ENCODE peak calls at places on chromosomes 6 and 20, in seven cellular contexts. P is psoas muscle, Y is hepatocyte, S is heart right ventricle, G is left lung, X is colonic mucosa, K is K562. O is an unnamed sample. For H3K4me1, the result is how much of the 10 kb centered on the place peaks cover.

GRCh38 chr6:26225848-26226590 is 138.8 kb downstream of the HFE start:
- DNase-seq in P (no peak), Y (no peak), S (no peak), G (no peak), X (no peak), K (no peak), O (no peak)

GRCh38 chr6:14288910-14289309 is 171.3 kb downstream of the CD83 start:
- DNase-seq in P (no peak), Y (no peak), S (no peak), G (no peak), X (no peak), K (no peak), O (no peak)

GRCh38 chr6:169803816-169804340 is 52.5 kb downstream of the ERMARD start:
- DNase-seq in P (no peak), Y (no peak), S (no peak), G (no peak), X (peak), K (no peak), O (no peak)

GRCh38 chr6:8513174-8513573 is 77.8 kb upstream of the SLC35B3 start:
- DNase-seq in P (no peak), Y (no peak), S (no peak), G (no peak), X (no peak), K (no peak), O (no peak)

GRCh38 chr6:155201461-155202226 is 62.2 kb upstream of the CLDN20 start:
- DNase-seq in P (no peak), Y (peak), S (no peak), G (no peak), X (no peak), K (no peak), O (no peak)

GRCh38 chr6:125363360-125364121 is 61.8 kb upstream of the HDDC2 start:
- DNase-seq in P (peak), Y (peak), S (peak), G (peak), X (no peak), K (peak), O (peak)

GRCh38 chr6:127464161-127464880 is 5.1 kb upstream of the KIAA0408 start:
- DNase-seq in P (no peak), Y (no peak), S (no peak), G (no peak), X (no peak), K (no peak), O (no peak)

GRCh38 chr6:67664942-67665341 is 970.1 kb upstream of the ADGRB3 start:
- DNase-seq in P (no peak), Y (no peak), S (no peak), G (no peak), X (no peak), K (no peak), O (no peak)

GRCh38 chr20:61929561-61929960 is 136.1 kb downstream of the TAF4 start:
- DNase-seq in P (peak), Y (no peak), S (no peak), G (peak), X (no peak), K (no peak), O (no peak)

GRCh38 chr6:36127462-36128016 is 2.8 kb upstream of the MAPK13 start:
- DNase-seq in P (peak), Y (peak), S (no peak), G (peak), X (no peak), K (peak), O (no peak)

GRCh38 chr6:89308525-89309400 is 6.3 kb downstream of the GABRR2 start:
- DNase-seq in P (no peak), Y (no peak), S (no peak), G (no peak), X (no peak), K (no peak), O (no peak)

GRCh38 chr6:113356139-113356538 is 501.0 kb upstream of the MARCKS start:
- DNase-seq in P (no peak), Y (peak), S (no peak), G (no peak), X (no peak), K (no peak), O (no peak)

GRCh38 chr6:36984581-36985383 is 1.2 kb downstream of the MTCH1 start:
- DNase-seq in P (peak), Y (peak), S (peak), G (no peak), X (peak), K (peak), O (peak)

GRCh38 chr6:53630533-53631269 is 34.9 kb downstream of the KLHL31 start:
- DNase-seq in P (no peak), Y (no peak), S (peak), G (no peak), X (no peak), K (no peak), O (no peak)

GRCh38 chr6:11432713-11433450 is 104.7 kb upstream of the TMEM170B start:
- DNase-seq in P (no peak), Y (no peak), S (no peak), G (no peak), X (no peak), K (no peak), O (no peak)

GRCh38 chr20:61445741-61446140 is 193.7 kb downstream of the CDH4 start:
- DNase-seq in P (no peak), Y (no peak), S (no peak), G (no peak), X (no peak), K (no peak), O (no peak)

GRCh38 chr20:57216669-57217068 is 49.8 kb downstream of the BMP7 start:
- DNase-seq in P (no peak), Y (no peak), S (no peak), G (no peak), X (no peak), K (no peak), O (no peak)

GRCh38 chr6:166959906-166960608 is 3.7 kb upstream of the RNASET2 start:
- DNase-seq in P (no peak), Y (no peak), S (no peak), G (no peak), X (no peak), K (no peak), O (no peak)

GRCh38 chr6:10855233-10855632 is 16.9 kb upstream of the MAK start:
- DNase-seq in P (no peak), Y (no peak), S (no peak), G (no peak), X (no peak), K (no peak), O (no peak)

GRCh38 chr6:122770835-122771601 is 8.5 kb upstream of the FABP7 start:
- DNase-seq in P (no peak), Y (peak), S (no peak), G (no peak), X (peak), K (no peak), O (no peak)

GRCh38 chr20:43842126-43843020 is 72.3 kb upstream of the TOX2 start:
- DNase-seq in P (no peak), Y (no peak), S (no peak), G (no peak), X (peak), K (no peak), O (no peak)

GRCh38 chr20:5211803-5212714 is 85.3 kb downstream of the CDS2 start:
- DNase-seq in P (no peak), Y (peak), S (no peak), G (no peak), X (no peak), K (no peak), O (no peak)

GRCh38 chr20:9498322-9498721 is 16.1 kb upstream of the LAMP5 start:
- DNase-seq in P (no peak), Y (no peak), S (no peak), G (no peak), X (no peak), K (no peak), O (no peak)

GRCh38 chr6:53741417-53741816 is 53.4 kb upstream of the LRRC1 start:
- DNase-seq in P (no peak), Y (peak), S (no peak), G (no peak), X (no peak), K (no peak), O (no peak)

GRCh38 chr6:99185525-99185924 is 163.9 kb downstream of the FAXC start:
- DNase-seq in P (no peak), Y (no peak), S (no peak), G (no peak), X (no peak), K (no peak), O (no peak)

GRCh38 chr20:58127731-58128130 is 100.7 kb downstream of the ANKRD60 start:
- DNase-seq in P (no peak), Y (no peak), S (no peak), G (no peak), X (no peak), K (no peak), O (no peak)

GRCh38 chr6:122184260-122184934 is 215.1 kb upstream of the HSF2 start:
- DNase-seq in P (no peak), Y (peak), S (no peak), G (no peak), X (no peak), K (no peak), O (no peak)

GRCh38 chr6:11381801-11382513 is 149.5 kb upstream of the NEDD9 start:
- DNase-seq in P (no peak), Y (no peak), S (peak), G (peak), X (peak), K (no peak), O (no peak)

GRCh38 chr6:33856655-33857054 is 52.9 kb upstream of the MLN start:
- DNase-seq in P (no peak), Y (no peak), S (no peak), G (no peak), X (no peak), K (no peak), O (no peak)

GRCh38 chr6:24283043-24283985 is 74.5 kb downstream of the DCDC2 start:
- DNase-seq in P (peak), Y (peak), S (peak), G (peak), X (peak), K (peak), O (peak)

GRCh38 chr6:147544420-147544819 is 35.9 kb downstream of the SAMD5 start:
- DNase-seq in P (no peak), Y (no peak), S (no peak), G (no peak), X (no peak), K (no peak), O (no peak)

GRCh38 chr20:63097336-63097831 is 90.6 kb upstream of the BHLHE23 start:
- DNase-seq in P (peak), Y (no peak), S (no peak), G (peak), X (no peak), K (no peak), O (peak)

GRCh38 chr6:29926081-29926794 is 16.1 kb upstream of the HLA-A start:
- DNase-seq in P (peak), Y (peak), S (peak), G (peak), X (peak), K (no peak), O (no peak)

GRCh38 chr6:52662031-52662430 is 8.9 kb upstream of the TMEM14A start:
- DNase-seq in P (no peak), Y (no peak), S (no peak), G (no peak), X (no peak), K (no peak), O (no peak)

GRCh38 chr6:89830385-89830809 is 717 bp downstream of the CASP8AP2 start:
- DNase-seq in P (no peak), Y (no peak), S (no peak), G (no peak), X (no peak), K (peak), O (no peak)

GRCh38 chr20:48098099-48098498 is 312.8 kb upstream of the SULF2 start:
- DNase-seq in P (no peak), Y (no peak), S (no peak), G (no peak), X (no peak), K (peak), O (peak)

GRCh38 chr6:168607272-168608112 is 166.5 kb downstream of the SMOC2 start:
- DNase-seq in P (no peak), Y (peak), S (no peak), G (no peak), X (no peak), K (no peak), O (peak)

GRCh38 chr20:11980263-11980662 is 62.6 kb downstream of the BTBD3 start:
- DNase-seq in P (no peak), Y (no peak), S (no peak), G (no peak), X (no peak), K (no peak), O (no peak)

GRCh38 chr20:37396520-37397075 is 50.7 kb downstream of the SRC start:
- DNase-seq in P (no peak), Y (peak), S (no peak), G (peak), X (no peak), K (peak), O (peak)

GRCh38 chr20:4891364-4891763 is 109.9 kb downstream of the SLC23A2 start:
- DNase-seq in P (no peak), Y (no peak), S (no peak), G (no peak), X (no peak), K (no peak), O (no peak)

GRCh38 chr20:24762791-24763350 is 186.2 kb upstream of the CST7 start:
- DNase-seq in P (no peak), Y (no peak), S (no peak), G (no peak), X (no peak), K (no peak), O (no peak)

GRCh38 chr20:24763386-24764026 is 185.6 kb upstream of the CST7 start:
- DNase-seq in P (no peak), Y (no peak), S (no peak), G (peak), X (no peak), K (no peak), O (no peak)

GRCh38 chr20:24761220-24762065 is 187.6 kb upstream of the CST7 start:
- DNase-seq in P (no peak), Y (no peak), S (no peak), G (peak), X (no peak), K (no peak), O (no peak)

GRCh38 chr20:24764027-24764797 is 184.9 kb upstream of the CST7 start:
- DNase-seq in P (no peak), Y (no peak), S (no peak), G (peak), X (peak), K (no peak), O (no peak)

GRCh38 chr20:24762371-24762770 is 186.7 kb upstream of the CST7 start:
- DNase-seq in P (no peak), Y (no peak), S (no peak), G (no peak), X (no peak), K (no peak), O (no peak)
- TF ChIP-seq CTCF in P (no peak), Y (no peak), S (no peak), G (no peak), X (no peak), K (no peak), O (no peak)

DNA sequence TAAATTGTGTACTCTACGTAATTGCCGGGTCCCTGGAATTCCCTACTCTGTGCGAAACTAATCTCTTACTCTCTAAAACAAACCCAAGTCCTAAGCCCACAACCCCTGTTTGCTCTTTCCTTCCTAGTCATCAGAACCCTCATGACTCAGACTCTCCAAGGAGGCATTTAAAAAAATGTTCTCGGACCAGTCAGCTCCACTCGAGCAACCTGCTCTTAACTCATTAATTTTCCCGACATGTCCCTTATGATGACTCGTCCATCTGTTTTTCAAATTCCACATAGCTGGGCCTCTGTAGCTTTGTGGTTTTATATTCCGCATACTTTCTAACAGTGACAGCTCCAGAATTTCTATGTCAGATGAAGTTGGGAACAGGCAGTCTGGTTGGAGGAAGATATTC is 2.6 kb upstream of the MUC22 start:
- DNase-seq in P (no peak), Y (peak), S (no peak), G (no peak), X (no peak), K (no peak), O (no peak)
- H3K4me1 ChIP-seq in P (under half), Y (under half), S (under half), G (under half), X (under half), K (under half), O (under half)

DNA sequence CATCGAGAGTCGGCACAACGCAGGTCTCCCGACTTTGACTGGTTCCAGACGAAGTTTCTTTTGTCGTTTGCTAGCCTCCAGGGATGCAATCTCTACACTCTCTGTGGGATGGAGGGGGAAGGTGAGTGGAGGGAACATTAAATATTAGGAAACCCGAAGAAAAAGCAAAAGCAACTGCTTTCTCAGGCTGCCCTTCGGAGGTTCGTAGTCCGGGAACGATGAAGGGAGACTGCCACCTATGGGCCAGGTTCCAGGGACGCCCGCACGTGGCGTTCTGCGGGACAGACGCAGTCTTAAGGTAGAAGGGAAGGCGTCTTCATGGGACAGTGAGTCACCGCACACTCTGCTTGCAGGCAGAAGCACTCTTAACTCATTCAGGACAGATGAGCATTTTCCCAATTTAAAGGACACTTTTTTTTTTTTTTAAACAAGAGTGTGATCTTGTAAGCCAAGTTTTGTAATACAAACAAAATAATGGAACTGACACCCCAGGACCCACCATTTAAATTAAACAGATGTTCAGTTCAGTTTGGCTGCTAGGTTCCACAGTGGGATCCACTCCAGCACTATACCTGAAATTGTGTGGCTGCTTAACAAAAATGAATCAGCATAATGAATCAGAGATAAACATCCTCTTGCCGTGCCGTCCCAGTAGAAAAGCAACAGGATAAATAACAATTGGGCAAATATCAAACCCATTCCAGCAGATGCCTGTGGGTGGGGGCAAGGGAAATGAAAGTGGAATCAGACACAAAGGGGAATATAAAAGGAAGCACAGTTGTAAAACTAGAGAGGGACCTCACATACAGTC is 65.8 kb upstream of the ARMC2 start:
- DNase-seq in P (peak), Y (peak), S (peak), G (peak), X (peak), K (peak), O (peak)
- H3K4me3 ChIP-seq in P (peak), Y (peak), S (peak), G (peak), X (peak), K (no peak), O (peak)

GRCh38 chr6:164414695-164415094 is 894.7 kb downstream of the C6orf118 start:
- DNase-seq in P (no peak), Y (no peak), S (no peak), G (no peak), X (no peak), K (no peak), O (no peak)
- TF ChIP-seq CTCF in P (no peak), Y (no peak), S (no peak), G (no peak), X (no peak), K (no peak), O (no peak)

DNA sequence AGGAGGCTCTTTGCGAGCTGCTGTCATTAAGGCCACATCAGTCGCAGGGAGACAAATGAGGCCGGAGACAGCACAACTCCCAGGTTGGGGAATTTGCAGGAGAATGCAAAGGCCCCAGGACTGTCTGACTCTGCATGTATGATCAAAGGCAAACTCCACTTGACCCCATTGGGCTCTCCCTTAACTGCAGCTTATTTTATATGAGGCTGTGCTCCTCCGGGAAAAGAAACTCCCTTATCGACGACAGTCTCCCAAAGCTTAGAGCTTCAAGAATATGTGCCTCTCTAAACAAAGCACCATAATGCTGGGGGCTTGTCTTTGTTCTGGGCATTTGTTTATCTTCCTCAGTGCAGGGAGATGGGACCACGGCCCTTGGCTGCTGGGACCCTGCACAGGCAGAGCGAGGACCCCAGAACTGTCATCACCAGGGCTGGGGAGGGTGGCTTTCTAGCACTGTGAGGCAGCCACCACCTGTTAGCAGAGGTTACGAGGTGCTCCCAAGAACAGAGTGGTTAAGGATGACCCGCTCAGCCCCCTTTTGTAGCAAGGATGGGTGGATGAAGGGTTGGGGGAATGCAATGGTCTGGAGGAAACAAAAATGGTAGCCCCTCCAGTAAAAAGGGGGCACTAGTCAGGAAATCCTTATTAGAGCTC is 35.0 kb downstream of the METTL24 start:
- DNase-seq in P (no peak), Y (no peak), S (no peak), G (no peak), X (no peak), K (no peak), O (no peak)
- H3K4me1 ChIP-seq in P (under half), Y (under half), S (under half), G (under half), X (under half), K (under half), O (under half)

GRCh38 chr20:51059862-51060261 is 37.0 kb upstream of the KCNG1 start:
- DNase-seq in P (no peak), Y (no peak), S (no peak), G (no peak), X (no peak), K (no peak), O (no peak)
- H3K4me3 ChIP-seq in P (no peak), Y (no peak), S (no peak), G (no peak), X (no peak), K (no peak), O (no peak)